ENCODE peak calls at places on chromosome 1, in six cellular contexts. H, U, S, A, M and N are unnamed samples.

GRCh38 chr1:235974616-235975015 is 90.3 kb downstream of the NID1 start:
- DNase-seq in M (no peak), U (no peak), A (no peak), S (no peak), H (no peak), N (no peak)

GRCh38 chr1:190479028-190479427 is 1.4 kb upstream of the BRINP3 start:
- DNase-seq in U (no peak), S (no peak), A (no peak), H (no peak), M (no peak), N (no peak)

GRCh38 chr1:56477164-56478111 is 101.9 kb downstream of the PLPP3 start:
- DNase-seq in U (no peak), M (peak; percentile 70), H (peak; percentile 86), S (peak; percentile 66), A (peak; percentile 52), N (no peak)

GRCh38 chr1:112232848-112233247 is 163.2 kb upstream of the CTTNBP2NL start:
- DNase-seq in U (no peak), M (no peak), H (no peak), A (no peak), S (no peak), N (no peak)

GRCh38 chr1:231828182-231828920 is 201.8 kb downstream of the DISC1 start:
- DNase-seq in S (no peak), U (no peak), H (no peak), A (no peak), M (peak; percentile 45), N (no peak)

GRCh38 chr1:204075116-204075636 is 2.3 kb downstream of the SOX13 start:
- DNase-seq in A (peak; percentile 44), S (peak; percentile 73), H (peak; percentile 59), U (no peak), M (peak; percentile 50), N (no peak)

GRCh38 chr1:56551691-56552090 is 27.7 kb downstream of the PLPP3 start:
- DNase-seq in M (no peak), A (peak; percentile 40), H (no peak), S (no peak), U (no peak), N (no peak)

GRCh38 chr1:7859406-7859805 is 6.5 kb upstream of the UTS2 start:
- DNase-seq in U (no peak), H (no peak), A (no peak), M (no peak), S (no peak), N (no peak)

GRCh38 chr1:32612189-32612881 is 38.0 kb downstream of the ZBTB8OS start:
- DNase-seq in S (peak; percentile 91), A (peak; percentile 91), M (peak; percentile 91), U (peak; percentile 33), H (peak; percentile 65), N (peak; percentile 16)

DNA sequence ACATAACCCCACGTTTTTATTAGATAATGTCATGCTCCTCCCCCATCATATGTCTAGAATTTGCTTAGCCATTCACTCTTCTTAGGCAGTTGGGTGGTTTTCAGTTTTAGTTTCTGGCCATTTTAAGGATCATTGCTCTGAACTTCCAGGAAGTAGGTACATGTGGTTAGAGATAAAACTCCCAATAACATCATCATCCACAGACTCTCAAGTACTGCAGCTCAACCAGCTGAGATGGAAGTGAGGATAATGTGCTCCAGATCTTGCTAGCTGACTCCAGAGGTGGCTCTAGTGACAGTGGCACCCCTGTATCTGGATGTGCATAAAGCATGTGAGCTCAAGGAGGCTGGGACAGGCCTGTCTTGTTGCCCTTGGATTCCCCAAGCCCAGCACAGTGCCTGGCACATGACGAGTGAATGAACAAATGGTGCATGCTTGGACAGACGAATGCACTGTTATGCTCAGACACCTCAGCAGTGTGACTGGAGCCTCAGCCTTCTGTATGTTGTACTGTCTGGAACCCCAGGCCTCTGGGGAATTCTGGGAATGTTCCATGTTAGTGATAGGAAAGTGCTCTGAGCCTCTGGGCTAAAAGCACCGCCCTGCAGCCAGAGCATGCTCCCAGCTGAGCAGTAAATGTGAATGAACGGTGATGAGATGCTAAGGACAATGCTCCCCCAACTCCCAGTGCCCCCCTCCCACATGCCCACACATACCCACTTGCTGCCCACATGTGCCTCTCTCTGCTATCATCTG is 16.4 kb upstream of the KCNN3 start:
- DNase-seq in H (no peak), S (no peak), U (no peak), A (no peak), M (no peak), N (no peak)
- H3K4me3 ChIP-seq in H (no peak overlapping the region), S (no peak overlapping the region), U (no peak overlapping the region), A (no peak overlapping the region), M (no peak overlapping the region), N (no peak overlapping the region)

DNA sequence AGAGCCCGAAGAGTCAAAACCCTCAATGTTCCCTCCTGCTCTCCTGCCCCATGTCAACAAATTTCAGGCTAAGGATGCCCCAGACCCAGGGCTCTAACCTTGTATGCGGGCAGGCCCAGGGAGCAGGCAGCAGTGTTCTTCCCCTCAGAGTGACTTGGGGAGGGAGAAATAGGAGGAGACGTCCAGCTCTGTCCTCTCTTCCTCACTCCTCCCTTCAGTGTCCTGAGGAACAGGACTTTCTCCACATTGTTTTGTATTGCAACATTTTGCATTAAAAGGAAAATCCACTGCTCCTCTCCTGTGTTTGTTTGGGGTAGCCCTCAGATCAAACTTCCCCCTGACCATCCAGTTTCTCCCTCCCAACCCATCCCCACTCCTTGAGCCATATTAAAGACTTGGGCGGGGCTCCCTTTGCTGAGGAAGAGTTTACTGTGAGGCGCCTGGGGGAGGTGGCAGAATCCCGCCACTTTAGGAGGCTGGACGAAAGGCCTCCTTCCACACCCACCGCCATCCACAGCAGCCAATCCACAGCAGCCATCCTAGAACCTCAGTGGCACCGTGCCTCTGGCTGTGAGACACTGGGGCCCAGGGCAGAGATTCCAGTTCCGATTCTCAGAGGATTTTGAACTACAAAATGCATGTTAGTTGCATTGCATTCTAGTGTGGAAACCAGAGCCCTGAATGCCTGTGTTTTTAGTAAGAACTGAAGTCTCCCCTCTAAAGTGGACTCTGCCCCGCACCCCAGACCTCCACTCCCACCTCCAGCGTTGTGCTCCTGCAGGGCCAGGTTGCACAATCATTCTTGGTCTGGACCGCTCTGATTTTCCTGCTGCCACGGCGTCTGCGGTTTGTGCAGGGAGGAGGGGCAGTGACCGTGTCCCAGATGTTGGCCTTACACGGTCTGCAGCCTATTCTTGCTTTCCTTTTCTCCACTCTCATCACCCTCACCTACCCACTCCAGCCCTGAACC is 3.0 kb downstream of the OLFML3 start:
- DNase-seq in U (peak; percentile 28), A (peak; percentile 50), H (peak; percentile 71), S (peak; percentile 67), M (peak; percentile 58), N (no peak)
- H3K4me1 ChIP-seq in U (peaks cover 58% of the 10 kb centered on the region), A (peaks cover 70% of the 10 kb centered on the region), H (peaks cover 17% of the 10 kb centered on the region), S (peaks cover 6% of the 10 kb centered on the region), M (peaks cover 18% of the 10 kb centered on the region), N (no peaks in the 10 kb centered on the region)

DNA sequence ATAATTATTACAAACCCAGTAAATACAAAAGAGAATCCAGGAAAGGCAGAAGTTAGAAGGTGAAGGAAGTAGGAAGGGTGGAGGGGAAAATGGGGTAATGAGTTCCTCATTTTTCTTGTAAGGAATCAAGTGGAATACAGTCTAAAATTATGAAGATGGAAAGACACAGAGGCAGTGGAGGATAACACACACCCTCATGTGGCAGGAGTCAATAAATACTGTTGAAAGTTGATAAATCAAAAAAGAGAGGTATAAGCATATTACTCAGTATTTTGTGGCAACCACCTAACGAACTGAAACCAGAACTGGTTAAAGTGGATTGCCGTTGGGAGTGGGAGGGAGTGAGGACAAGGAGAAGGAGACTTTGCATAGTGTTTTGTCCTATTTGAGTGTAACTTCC is 78.6 kb upstream of the SLC44A3 start:
- DNase-seq in H (no peak), S (no peak), M (no peak), U (no peak), A (no peak), N (no peak)
- TF ChIP-seq CTCF in H (no peak), S (no peak), M (no peak), U (no peak), A (no peak), N (no peak)

GRCh38 chr1:109786531-109787021 is 22.9 kb upstream of the EPS8L3 start:
- DNase-seq in S (peak; percentile 68), H (peak; percentile 14), A (peak; percentile 25), U (no peak), M (no peak), N (no peak)

GRCh38 chr1:109787211-109787844 is 23.6 kb upstream of the EPS8L3 start:
- DNase-seq in S (peak; percentile 40), U (no peak), M (no peak), A (no peak), H (no peak), N (no peak)

GRCh38 chr1:109786107-109786470 is 22.4 kb upstream of the EPS8L3 start:
- DNase-seq in H (no peak), S (peak; percentile 19), M (no peak), A (no peak), U (no peak), N (no peak)

GRCh38 chr1:109784551-109785252 is 21.0 kb upstream of the EPS8L3 start:
- DNase-seq in A (no peak), U (no peak), M (no peak), H (no peak), S (peak; percentile 29), N (no peak)

DNA sequence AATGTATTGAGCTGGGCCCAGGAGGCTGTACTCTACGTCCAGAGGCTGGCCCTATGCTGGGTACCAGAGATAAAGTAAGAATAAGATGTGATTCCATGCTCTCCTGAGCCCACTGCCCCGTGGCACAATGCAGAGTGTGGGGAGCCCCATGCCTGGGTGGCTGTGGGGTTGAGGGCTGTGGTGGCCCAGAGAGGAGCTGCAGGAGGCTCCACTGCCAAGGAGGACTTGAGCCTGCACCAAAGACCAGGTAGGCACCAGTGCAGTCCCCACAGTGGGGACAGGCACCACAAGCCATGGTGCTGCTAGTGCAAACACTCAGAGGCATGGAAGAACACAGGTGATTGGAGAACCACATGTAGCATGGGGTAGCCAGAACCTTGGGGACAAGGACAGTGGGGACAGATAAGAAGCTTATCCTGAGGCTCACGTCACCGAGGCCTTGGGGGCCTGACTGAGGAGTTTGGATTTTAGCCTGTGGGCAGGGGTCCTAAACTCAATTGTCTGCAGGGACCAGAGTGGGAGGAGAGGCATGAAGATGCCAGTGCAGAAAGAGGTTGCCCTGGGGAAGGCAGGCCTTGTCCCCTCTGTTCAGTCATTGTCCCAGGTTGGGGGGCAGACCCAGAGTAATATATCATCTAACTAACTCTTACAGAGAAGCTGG is 21.9 kb upstream of the EPS8L3 start:
- DNase-seq in H (no peak), S (peak; percentile 33), M (no peak), A (peak; percentile 13), U (no peak), N (no peak)
- H3K4me3 ChIP-seq in H (no peak overlapping the region), S (no peak overlapping the region), M (no peak overlapping the region), A (no peak overlapping the region), U (no peak overlapping the region), N (no peak overlapping the region)

DNA sequence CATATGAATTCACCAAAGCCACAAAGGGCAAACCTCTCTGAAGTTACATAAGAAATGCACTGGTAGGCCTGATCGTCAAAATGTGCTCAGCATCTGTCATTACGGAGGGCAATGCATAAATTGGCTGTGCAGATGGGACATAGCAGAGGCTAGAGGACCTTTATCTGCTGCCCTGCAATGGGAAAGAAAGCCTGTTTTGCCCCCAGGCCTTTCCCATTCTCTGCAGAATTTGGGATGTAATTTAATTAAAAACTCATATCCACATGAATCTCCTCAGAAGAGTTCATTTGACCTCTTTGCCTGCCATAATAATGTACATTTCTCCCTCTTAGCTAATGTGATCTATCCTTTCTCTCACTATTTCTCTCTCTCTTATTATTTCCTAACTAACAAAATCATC is 158.1 kb downstream of the ZP4 start:
- DNase-seq in H (no peak), M (no peak), U (no peak), S (no peak), A (no peak), N (no peak)
- H3K4me1 ChIP-seq in H (no peaks in the 10 kb centered on the region), M (peaks cover 6% of the 10 kb centered on the region), U (no peaks in the 10 kb centered on the region), S (no peaks in the 10 kb centered on the region), A (peaks cover 4% of the 10 kb centered on the region), N (no peaks in the 10 kb centered on the region)

GRCh38 chr1:117967472-117967871 is 37.9 kb downstream of the WDR3 start:
- DNase-seq in H (no peak), U (no peak), S (no peak), A (no peak), M (no peak), N (no peak)
- TF ChIP-seq CTCF in H (no peak), U (no peak), S (no peak), A (no peak), M (no peak), N (no peak)